ENCODE peak calls at places on chromosomes 5 and 9, in six cellular contexts. S, Y, Z, G, A and T are unnamed samples.

GRCh38 chr9:27193886-27194285 is 84.9 kb downstream of the TEK start:
- DNase-seq in Z (no peak), G (no peak), Y (no peak), S (no peak), A (no peak), T (no peak)

GRCh38 chr5:103119067-103119764 is 722 bp downstream of the GIN1 start:
- DNase-seq in S (no peak), Y (peak), G (no peak), Z (no peak), A (no peak), T (peak)

GRCh38 chr5:35185518-35185917 is 44.8 kb downstream of the PRLR start:
- DNase-seq in A (no peak), S (no peak), Y (no peak), G (no peak), Z (no peak), T (no peak)

GRCh38 chr5:153719324-153719723 is 228.9 kb downstream of the GRIA1 start:
- DNase-seq in Y (no peak), S (no peak), A (no peak), Z (no peak), G (no peak), T (no peak)

GRCh38 chr5:60403343-60404006 is 296.5 kb downstream of the DEPDC1B start:
- DNase-seq in S (no peak), A (no peak), Z (no peak), Y (no peak), G (no peak), T (no peak)

GRCh38 chr9:96874947-96875459 is 20.7 kb upstream of the ZNF782 start:
- DNase-seq in A (no peak), Z (no peak), G (no peak), S (no peak), Y (peak), T (no peak)

GRCh38 chr9:134329886-134330285 is 3.6 kb downstream of the RXRA start:
- DNase-seq in A (no peak), S (no peak), Y (no peak), Z (no peak), G (no peak), T (no peak)

GRCh38 chr5:134250949-134251348 is 25.1 kb upstream of the PPP2CA start:
- DNase-seq in S (no peak), Y (no peak), Z (no peak), G (no peak), A (no peak), T (no peak)

GRCh38 chr9:113995963-113996362 is 82.1 kb downstream of the AMBP start:
- DNase-seq in S (no peak), Z (no peak), Y (no peak), A (no peak), G (no peak), T (no peak)

GRCh38 chr5:15383469-15383868 is 116.5 kb upstream of the FBXL7 start:
- DNase-seq in G (no peak), Z (no peak), Y (peak), A (no peak), S (peak), T (no peak)

GRCh38 chr5:174323878-174324281 is 278.4 kb downstream of the NSG2 start:
- DNase-seq in A (no peak), S (peak), Y (peak), G (no peak), Z (no peak), T (peak)

GRCh38 chr9:89418882-89419641 is 78.9 kb downstream of the SEMA4D start:
- DNase-seq in S (no peak), Y (no peak), A (no peak), G (no peak), Z (peak), T (no peak)

GRCh38 chr5:59287884-59288283 is 605.6 kb downstream of the PDE4D start:
- DNase-seq in Y (no peak), A (no peak), S (no peak), G (no peak), Z (no peak), T (no peak)

GRCh38 chr9:128495804-128496417 is 8.6 kb upstream of the GLE1 start:
- DNase-seq in S (peak), Y (no peak), G (no peak), A (no peak), Z (no peak), T (no peak)

GRCh38 chr9:95370064-95370463 is 52.6 kb upstream of the FANCC start:
- DNase-seq in Z (no peak), S (no peak), G (no peak), A (no peak), Y (no peak), T (no peak)

GRCh38 chr5:158326241-158326640 is 467.3 kb upstream of the CLINT1 start:
- DNase-seq in S (peak), A (no peak), G (no peak), Z (no peak), Y (no peak), T (no peak)

GRCh38 chr5:145689235-145689634 is 145.9 kb downstream of the PRELID2 start:
- DNase-seq in G (no peak), Z (no peak), A (no peak), S (no peak), Y (no peak), T (no peak)

GRCh38 chr9:99352786-99353185 is 130.7 kb downstream of the SEC61B start:
- DNase-seq in S (no peak), Y (no peak), A (no peak), Z (no peak), G (no peak), T (no peak)

GRCh38 chr9:107749787-107750444 is 260.3 kb upstream of the KLF4 start:
- DNase-seq in Z (no peak), A (peak), S (peak), Y (peak), G (no peak), T (no peak)

GRCh38 chr9:98983295-98984268 is 39.9 kb downstream of the COL15A1 start:
- DNase-seq in Y (no peak), A (no peak), G (no peak), S (no peak), Z (no peak), T (no peak)

GRCh38 chr9:128169492-128169891 is 9.4 kb downstream of the BBLN start:
- DNase-seq in G (no peak), Y (no peak), Z (no peak), A (no peak), S (no peak), T (no peak)

GRCh38 chr9:14358523-14358922 is 44.6 kb upstream of the NFIB start:
- DNase-seq in Y (no peak), S (no peak), Z (no peak), A (no peak), G (no peak), T (no peak)

GRCh38 chr9:87884578-87885459 is 2.1 kb downstream of the SPATA31E1 start:
- DNase-seq in S (no peak), A (no peak), Z (no peak), Y (no peak), G (no peak), T (no peak)

GRCh38 chr9:123933401-123933800 is 3.5 kb upstream of the DENND1A start:
- DNase-seq in Z (no peak), Y (no peak), S (no peak), G (no peak), A (no peak), T (no peak)

GRCh38 chr5:66565878-66566277 is 30.3 kb upstream of the MAST4 start:
- DNase-seq in Z (no peak), S (no peak), G (no peak), A (no peak), Y (no peak), T (no peak)

GRCh38 chr5:89942171-89942570 is 467.4 kb downstream of the CETN3 start:
- DNase-seq in G (no peak), Z (no peak), A (no peak), S (no peak), Y (no peak), T (no peak)

GRCh38 chr9:91837982-91838731 is 111.9 kb downstream of the ROR2 start:
- DNase-seq in Z (no peak), Y (peak), A (peak), S (no peak), G (no peak), T (no peak)

GRCh38 chr9:133609311-133610098 is at the start of gene FAM163B:
- DNase-seq in G (no peak), Z (no peak), Y (peak), A (peak), S (peak), T (peak)

GRCh38 chr9:33448159-33448511 is 742 bp upstream of the AQP3 start:
- DNase-seq in G (no peak), S (no peak), Z (no peak), A (peak), Y (no peak), T (no peak)

GRCh38 chr9:124810513-124811355 is 33.8 kb downstream of the OLFML2A start:
- DNase-seq in A (no peak), S (peak), G (no peak), Y (no peak), Z (no peak), T (peak)

GRCh38 chr5:170522211-170523128 is 18.6 kb downstream of the KCNIP1 start:
- DNase-seq in S (no peak), G (no peak), Y (peak), Z (no peak), A (no peak), T (no peak)

GRCh38 chr9:136107155-136107952 is 11.3 kb downstream of the TMEM250 start:
- DNase-seq in Y (peak), Z (no peak), A (peak), G (no peak), S (no peak), T (no peak)

GRCh38 chr5:68239485-68239884 is 23.9 kb downstream of the PIK3R1 start:
- DNase-seq in S (no peak), Y (peak), Z (peak), G (peak), A (peak), T (no peak)

GRCh38 chr9:82021198-82021597 is 32.6 kb downstream of the SPATA31D1 start:
- DNase-seq in A (no peak), G (no peak), S (no peak), Z (no peak), Y (no peak), T (no peak)

GRCh38 chr9:94734054-94734754 is 7.7 kb downstream of the AOPEP start:
- DNase-seq in Y (peak), G (no peak), S (no peak), A (no peak), Z (no peak), T (no peak)

GRCh38 chr5:127942246-127943060 is 141.1 kb upstream of the SLC12A2 start:
- DNase-seq in A (no peak), Z (no peak), Y (peak), G (no peak), S (no peak), T (no peak)